ENCODE peak calls at places on chromosomes 12 and 14, in five cellular contexts. O, L, K, E and G are unnamed samples. For H3K9me3, the result is how much of the 10 kb centered on the place peaks cover.

GRCh38 chr12:30457621-30458289 is 237.9 kb downstream of the IPO8 start:
- DNase-seq in L (no peak), E (peak), K (peak), O (no peak), G (no peak)

GRCh38 chr12:77928078-77928477 is 97.4 kb downstream of the NAV3 start:
- DNase-seq in L (no peak), O (no peak), E (no peak), K (no peak), G (no peak)

GRCh38 chr12:59085680-59086079 is 165.4 kb upstream of the LRIG3 start:
- DNase-seq in K (no peak), O (no peak), L (no peak), E (no peak), G (no peak)

GRCh38 chr12:117580718-117581062 is 219.3 kb upstream of the NOS1 start:
- DNase-seq in O (no peak), E (peak), L (peak), K (no peak), G (no peak)

GRCh38 chr12:7948585-7949264 is 12.7 kb upstream of the SLC2A3 start:
- DNase-seq in K (no peak), E (no peak), L (no peak), O (no peak), G (no peak)

GRCh38 chr12:1915082-1915968 is 3.1 kb downstream of the CACNA2D4 start:
- DNase-seq in K (no peak), O (no peak), E (peak), L (no peak), G (peak)

GRCh38 chr14:24710403-24711063 is 76.5 kb upstream of the GZMB start:
- DNase-seq in K (peak), E (peak), O (no peak), L (peak), G (peak)

GRCh38 chr14:51566831-51567582 is 84.7 kb upstream of the FRMD6 start:
- DNase-seq in K (no peak), E (no peak), O (no peak), L (no peak), G (peak)

GRCh38 chr14:92794547-92794941 is 439 bp downstream of the GOLGA5 start:
- DNase-seq in L (peak), K (peak), E (no peak), O (no peak), G (no peak)

GRCh38 chr12:78403136-78403535 is 461.4 kb upstream of the SYT1 start:
- DNase-seq in L (no peak), O (no peak), E (no peak), K (peak), G (no peak)

GRCh38 chr14:69226178-69226577 is 33.8 kb upstream of the GALNT16 start:
- DNase-seq in O (no peak), K (no peak), E (no peak), L (no peak), G (no peak)

GRCh38 chr12:23536293-23536692 is 413.2 kb downstream of the SOX5 start:
- DNase-seq in K (no peak), E (no peak), L (no peak), O (no peak), G (no peak)

GRCh38 chr14:99522934-99523660 is 41.9 kb downstream of the CCNK start:
- DNase-seq in K (peak), L (peak), O (no peak), E (no peak), G (no peak)

GRCh38 chr14:106840258-106840657 is 1313.9 kb downstream of the TMEM121 start:
- DNase-seq in O (no peak), E (no peak), K (no peak), L (no peak), G (no peak)

GRCh38 chr12:42945927-42946326 is 356.4 kb upstream of the PRICKLE1 start:
- DNase-seq in K (no peak), E (no peak), L (no peak), O (no peak), G (no peak)

GRCh38 chr14:97705107-97705506 is 907.9 kb downstream of the VRK1 start:
- DNase-seq in E (no peak), L (no peak), K (no peak), O (no peak), G (no peak)

GRCh38 chr12:57722716-57723629 is 15.6 kb downstream of the AGAP2 start:
- DNase-seq in O (no peak), K (no peak), E (no peak), L (no peak), G (no peak)

GRCh38 chr12:111444706-111445310 is 39.1 kb downstream of the SH2B3 start:
- DNase-seq in E (peak), K (no peak), O (no peak), L (peak), G (peak)

GRCh38 chr12:12008931-12009611 is 61.7 kb upstream of the BCL2L14 start:
- DNase-seq in O (no peak), L (no peak), K (peak), E (no peak), G (no peak)

GRCh38 chr12:79850610-79851299 is 84.1 kb downstream of the PPP1R12A start:
- DNase-seq in K (no peak), L (no peak), O (no peak), E (no peak), G (no peak)

GRCh38 chr12:14993537-14994266 is 20.9 kb downstream of the PDE6H start:
- DNase-seq in L (no peak), E (no peak), K (peak), O (no peak), G (no peak)

GRCh38 chr12:58310828-58311273 is 369.5 kb downstream of the ATP23 start:
- DNase-seq in L (no peak), K (peak), O (peak), E (no peak), G (no peak)

GRCh38 chr14:56294125-56294524 is 175.9 kb downstream of the PELI2 start:
- DNase-seq in O (no peak), E (no peak), L (no peak), K (no peak), G (no peak)

GRCh38 chr12:52401526-52401925 is 4.6 kb downstream of the KRT82 start:
- DNase-seq in L (no peak), O (no peak), K (no peak), E (no peak), G (no peak)

GRCh38 chr14:67188326-67188725 is 914 bp upstream of the GARIN2 start:
- DNase-seq in L (no peak), K (no peak), O (no peak), E (no peak), G (no peak)

GRCh38 chr14:94524093-94524492 is 14.8 kb upstream of the SERPINA12 start:
- DNase-seq in O (no peak), E (no peak), L (no peak), K (no peak), G (no peak)

GRCh38 chr12:101783150-101783549 is 43.9 kb upstream of the SYCP3 start:
- DNase-seq in O (no peak), K (no peak), E (no peak), L (no peak), G (no peak)

GRCh38 chr14:56150645-56151345 is 32.6 kb downstream of the PELI2 start:
- DNase-seq in E (no peak), L (no peak), O (no peak), K (no peak), G (no peak)

GRCh38 chr14:100263141-100263540 is 24.2 kb downstream of the YY1 start:
- DNase-seq in L (no peak), O (no peak), K (no peak), E (no peak), G (no peak)

GRCh38 chr12:57535764-57536596 is 11.0 kb downstream of the DCTN2 start:
- DNase-seq in L (peak), K (no peak), O (no peak), E (no peak), G (no peak)

GRCh38 chr12:32860182-32860581 is 36.4 kb downstream of the PKP2 start:
- DNase-seq in O (no peak), E (no peak), L (no peak), K (no peak), G (no peak)

GRCh38 chr14:71726639-71727085 is 205.6 kb upstream of the RGS6 start:
- DNase-seq in K (no peak), O (no peak), E (no peak), L (no peak), G (no peak)

GRCh38 chr12:97595936-97596335 is 133.3 kb downstream of the RMST start:
- DNase-seq in E (no peak), K (no peak), L (no peak), O (no peak), G (no peak)

GRCh38 chr14:92516966-92517350 is 3.4 kb downstream of the RIN3 start:
- DNase-seq in E (no peak), K (no peak), L (no peak), O (no peak), G (no peak)

DNA sequence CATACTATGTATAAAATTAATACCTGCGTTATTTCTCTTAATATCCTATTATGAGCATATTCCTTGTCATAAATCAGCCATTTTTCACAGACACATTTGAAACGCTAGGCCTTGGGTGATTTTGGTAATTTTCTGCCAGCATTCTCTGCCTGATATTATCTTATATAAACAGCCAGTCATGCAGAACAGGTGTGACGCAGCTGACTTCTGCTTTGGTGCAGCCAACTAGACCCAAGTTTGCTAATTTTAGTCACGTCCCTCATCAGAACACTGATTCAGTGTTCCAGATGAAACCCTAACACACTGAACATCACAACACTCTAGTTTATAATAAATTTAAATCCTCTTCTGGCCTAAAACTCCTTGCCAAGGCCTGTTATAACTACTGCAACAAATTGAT is 386.2 kb downstream of the SEC23A start:
- DNase-seq in E (no peak), O (no peak), K (no peak), L (no peak), G (no peak)
- H3K27ac ChIP-seq in E (no peak), O (no peak), K (no peak), L (no peak), G (no peak)

DNA sequence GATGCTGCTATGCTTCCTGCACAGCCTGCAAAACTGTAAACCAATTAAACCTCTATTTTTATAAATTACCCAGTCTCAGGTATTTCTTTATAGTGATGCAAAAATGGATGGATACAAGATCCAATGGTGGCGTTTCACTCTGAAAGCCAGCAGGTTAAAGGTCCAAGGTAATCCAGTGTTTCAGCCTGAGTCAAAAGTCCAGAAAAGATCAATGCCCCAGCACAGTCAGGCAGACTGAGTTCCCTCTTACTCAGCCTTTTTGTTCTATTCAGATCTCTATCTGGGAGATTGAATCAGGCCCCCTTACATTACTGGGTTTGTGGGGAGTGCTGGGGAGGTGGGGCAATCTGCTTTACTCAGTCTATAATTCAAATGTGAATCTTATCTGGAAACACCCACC is 464.5 kb downstream of the GXYLT1 start:
- DNase-seq in E (no peak), L (no peak), O (no peak), K (no peak), G (no peak)
- H3K9me3 ChIP-seq in E (under half), L (under half), O (under half), K (under half), G (under half)

GRCh38 chr14:22588419-22589095 is 467 bp downstream of the DAD1 start:
- DNase-seq in L (no peak), K (no peak), E (no peak), O (no peak), G (no peak)
- TF ChIP-seq CTCF in L (no peak), K (no peak), E (no peak), O (no peak), G (no peak)

DNA sequence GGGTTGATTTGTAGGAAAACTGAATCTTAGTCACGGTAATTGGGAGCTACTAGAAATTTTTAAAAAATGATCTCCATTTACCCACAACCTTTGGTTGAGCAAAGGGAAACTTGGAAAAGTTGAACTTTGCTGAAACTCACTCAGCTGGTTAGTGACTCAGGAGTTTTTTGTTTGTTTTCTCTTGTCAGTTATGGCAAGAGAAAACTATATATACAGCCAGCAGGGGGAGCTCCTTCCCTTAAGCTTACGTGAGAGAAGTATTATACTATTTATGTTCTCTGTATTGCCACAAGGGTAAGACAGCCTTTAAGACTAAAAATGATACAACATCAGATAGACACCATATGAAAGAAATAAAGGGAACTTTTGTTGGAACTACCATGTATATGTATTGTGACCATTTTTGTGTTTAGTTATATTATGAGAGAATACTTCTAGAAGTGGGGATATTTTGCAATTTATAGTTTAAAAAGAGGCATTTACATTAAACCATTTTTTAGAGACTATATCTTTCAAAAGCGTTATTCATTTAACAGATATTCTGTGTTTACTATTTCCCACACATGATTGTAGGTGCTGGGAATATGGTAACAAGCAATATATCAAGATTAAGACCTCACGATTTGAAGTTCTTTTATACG is 28.1 kb upstream of the TBC1D30 start:
- DNase-seq in K (peak), O (peak), E (peak), L (peak), G (peak)
- H3K27ac ChIP-seq in K (no peak), O (peak), E (no peak), L (no peak), G (no peak)